ENCODE peak calls at places on chromosomes 12 and 14, in four cellular contexts. Y is GM12878, V is psoas muscle, X is IMR-90. E is an unnamed sample.

GRCh38 chr12:95096852-95097251 is 23.4 kb upstream of the NR2C1 start:
- DNase-seq in Y (no peak), V (no peak), X (peak), E (no peak)

GRCh38 chr12:101819467-101819866 is 11.3 kb downstream of the GNPTAB start:
- DNase-seq in Y (no peak), V (no peak), X (peak), E (peak)

GRCh38 chr12:111792155-111792876 is 25.6 kb downstream of the ALDH2 start:
- DNase-seq in Y (no peak), V (peak), X (peak), E (peak)

GRCh38 chr14:24978862-24979724 is 70.9 kb downstream of the STXBP6 start:
- DNase-seq in Y (peak), V (no peak), X (peak), E (no peak)

GRCh38 chr14:29637406-29637805 is 290.2 kb downstream of the PRKD1 start:
- DNase-seq in Y (no peak), V (no peak), X (peak), E (no peak)

GRCh38 chr14:20400965-20401593 is 12.2 kb downstream of the TEP1 start:
- DNase-seq in Y (no peak), V (no peak), X (peak), E (peak)

GRCh38 chr12:98136544-98136943 is 378.8 kb upstream of the TMPO start:
- DNase-seq in Y (no peak), V (no peak), X (no peak), E (no peak)

GRCh38 chr14:83992857-83993256 is 1537.1 kb upstream of the FLRT2 start:
- DNase-seq in Y (no peak), V (no peak), X (peak), E (no peak)

GRCh38 chr14:34078117-34078743 is 127.4 kb upstream of the EGLN3 start:
- DNase-seq in Y (no peak), V (no peak), X (no peak), E (peak)

GRCh38 chr14:38500125-38500524 is 244.2 kb upstream of the CLEC14A start:
- DNase-seq in Y (no peak), V (no peak), X (peak), E (no peak)

GRCh38 chr14:98578204-98578603 is 693.8 kb downstream of the BCL11B start:
- DNase-seq in Y (no peak), V (no peak), X (no peak), E (peak)

GRCh38 chr12:16187684-16188083 is 89.8 kb downstream of the SLC15A5 start:
- DNase-seq in Y (no peak), V (no peak), X (no peak), E (no peak)

GRCh38 chr12:9742665-9743064 is 9.8 kb upstream of the CLECL1 start:
- DNase-seq in Y (no peak), V (no peak), X (no peak), E (no peak)

GRCh38 chr12:4273651-4274395 is at the start of gene CCND2:
- DNase-seq in Y (peak), V (peak), X (peak), E (peak)

GRCh38 chr12:26493656-26494055 is 298.3 kb downstream of the SSPN start:
- DNase-seq in Y (no peak), V (no peak), X (no peak), E (peak)

GRCh38 chr12:124570810-124571209 is 3.4 kb upstream of the NCOR2 start:
- DNase-seq in Y (no peak), V (no peak), X (no peak), E (no peak)

GRCh38 chr14:21068521-21069387 is 1.4 kb upstream of the ARHGEF40 start:
- DNase-seq in Y (no peak), V (peak), X (peak), E (peak)

GRCh38 chr14:89000007-89000942 is 175.8 kb downstream of the TTC8 start:
- DNase-seq in Y (no peak), V (peak), X (peak), E (peak)

GRCh38 chr12:118727196-118727595 is 254.1 kb upstream of the SRRM4 start:
- DNase-seq in Y (no peak), V (no peak), X (no peak), E (no peak)

GRCh38 chr12:21248679-21249078 is 86.0 kb downstream of the SLCO1A2 start:
- DNase-seq in Y (no peak), V (no peak), X (no peak), E (peak)

GRCh38 chr12:6946033-6946919 is 2.5 kb downstream of the C12orf57 start:
- DNase-seq in Y (peak), V (peak), X (no peak), E (peak)

GRCh38 chr14:102517412-102518062 is 8.0 kb upstream of the ANKRD9 start:
- DNase-seq in Y (no peak), V (no peak), X (no peak), E (no peak)

GRCh38 chr14:100147181-100147631 is 12.2 kb downstream of the DEGS2 start:
- DNase-seq in Y (no peak), V (no peak), X (no peak), E (no peak)

GRCh38 chr12:19038210-19038609 is 91.3 kb upstream of the PLEKHA5 start:
- DNase-seq in Y (no peak), V (no peak), X (no peak), E (no peak)

GRCh38 chr14:94880805-94881204 is 110.9 kb upstream of the GSC start:
- DNase-seq in Y (no peak), V (no peak), X (no peak), E (no peak)

GRCh38 chr14:66404051-66404450 is 82.1 kb upstream of the CCDC196 start:
- DNase-seq in Y (no peak), V (no peak), X (no peak), E (no peak)

GRCh38 chr14:58626441-58626840 is 11.3 kb upstream of the DACT1 start:
- DNase-seq in Y (no peak), V (no peak), X (peak), E (no peak)

GRCh38 chr12:63770375-63770774 is 9.3 kb upstream of the RXYLT1 start:
- DNase-seq in Y (no peak), V (no peak), X (no peak), E (no peak)

GRCh38 chr12:75979181-75979580 is 52.4 kb downstream of the PHLDA1 start:
- DNase-seq in Y (no peak), V (no peak), X (peak), E (peak)

GRCh38 chr12:96399081-96399918 is 939 bp downstream of the CDK17 start:
- DNase-seq in Y (peak), V (peak), X (peak), E (peak)
- TF ChIP-seq CTCF in Y (peak), V (peak), X (peak), E (no peak)

GRCh38 chr14:101313268-101313667 is 248.0 kb upstream of the DIO3 start:
- DNase-seq in Y (no peak), V (no peak), X (no peak), E (no peak)
- H3K4me3 ChIP-seq in Y (no peak), V (no peak), X (no peak), E (no peak)

GRCh38 chr12:128971802-128972201 is 118.5 kb downstream of the GLT1D1 start:
- DNase-seq in Y (no peak), V (no peak), X (no peak), E (no peak)

GRCh38 chr12:128970110-128970509 is 116.8 kb downstream of the GLT1D1 start:
- DNase-seq in Y (no peak), V (no peak), X (no peak), E (no peak)

GRCh38 chr12:128970941-128971340 is 117.7 kb downstream of the GLT1D1 start:
- DNase-seq in Y (no peak), V (no peak), X (no peak), E (no peak)

GRCh38 chr12:128968668-128969067 is 115.4 kb downstream of the GLT1D1 start:
- DNase-seq in Y (no peak), V (no peak), X (no peak), E (no peak)

DNA sequence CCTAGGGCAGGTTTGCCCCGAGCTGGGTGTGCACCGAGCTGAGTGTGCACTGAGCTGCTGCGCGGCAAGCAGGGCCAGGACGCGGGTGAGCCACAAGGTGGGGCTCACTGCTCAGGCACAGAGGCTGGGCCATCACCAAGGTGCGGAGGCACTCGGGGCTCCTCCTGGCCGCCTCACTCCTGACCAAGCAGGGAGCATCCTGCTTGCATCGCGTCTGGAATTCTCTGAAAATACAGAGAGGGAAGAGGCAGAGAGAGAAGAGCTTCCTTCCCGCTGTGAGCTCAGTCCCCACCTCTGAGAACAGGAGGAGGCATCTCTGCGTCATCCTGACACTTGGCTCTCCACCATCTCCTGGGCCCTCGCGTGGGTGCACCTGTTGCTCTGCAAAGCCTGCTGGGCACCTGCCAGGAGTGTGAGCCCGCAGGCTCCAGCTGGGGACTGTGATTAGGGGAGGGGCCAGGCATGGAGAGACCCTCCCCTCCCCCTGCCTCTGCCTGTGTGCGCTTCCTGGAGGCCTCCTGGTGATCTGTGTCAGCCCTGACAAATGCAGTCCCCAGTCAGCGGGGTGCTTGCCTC is 116.3 kb downstream of the GLT1D1 start:
- DNase-seq in Y (peak), V (no peak), X (no peak), E (no peak)
- TF ChIP-seq CTCF in Y (peak), V (no peak), X (no peak), E (peak)

GRCh38 chr14:52821805-52822250 is 30.4 kb upstream of the GNPNAT1 start:
- DNase-seq in Y (no peak), V (no peak), X (no peak), E (no peak)
- H3K4me3 ChIP-seq in Y (no peak), V (no peak), X (no peak), E (no peak)

GRCh38 chr14:46951103-46951502 is 299.5 kb upstream of the RPL10L start:
- DNase-seq in Y (no peak), V (no peak), X (no peak), E (no peak)
- TF ChIP-seq CTCF in Y (no peak), V (no peak), X (no peak), E (peak)